ENCODE peak calls at places on chromosomes 12 and 14, in six cellular contexts. K is neuronal stem cell, C is H9, M is mesendoderm, V is IMR-90, G is H1. I is an unnamed sample.

GRCh38 chr14:26730929-26731618 is 133.2 kb upstream of the NOVA1 start:
- DNase-seq in K (peak; percentile 14), C (peak; percentile 63), M (peak; percentile 67), V (peak; percentile 3), G (peak; percentile 59), I (peak; percentile 33)

GRCh38 chr14:32480337-32480736 is 151.2 kb downstream of the AKAP6 start:
- DNase-seq in K (no peak), C (no peak), M (no peak), V (peak; percentile 70), G (no peak), I (no peak)

GRCh38 chr12:96210376-96211055 is 16.3 kb downstream of the ELK3 start:
- DNase-seq in K (no peak), C (no peak), M (no peak), V (no peak), G (no peak), I (no peak)

GRCh38 chr12:124385219-124385969 is 90.5 kb downstream of the RFLNA start:
- DNase-seq in K (no peak), C (no peak), M (peak; percentile 86), V (peak; percentile 85), G (no peak), I (peak; percentile 88)

GRCh38 chr12:12777056-12777455 is 8.4 kb upstream of the APOLD1 start:
- DNase-seq in K (no peak), C (no peak), M (no peak), V (no peak), G (no peak), I (peak; percentile 17)

GRCh38 chr12:49868952-49869815 is 26.3 kb upstream of the BCDIN3D start:
- DNase-seq in K (no peak), C (peak; percentile 28), M (peak; percentile 64), V (peak; percentile 97), G (peak; percentile 35), I (peak; percentile 98)

GRCh38 chr12:71582925-71583324 is 80.7 kb downstream of the ZFC3H1 start:
- DNase-seq in K (no peak), C (no peak), M (no peak), V (no peak), G (no peak), I (no peak)

GRCh38 chr12:62014330-62014729 is 245.9 kb upstream of the USP15 start:
- DNase-seq in K (no peak), C (no peak), M (no peak), V (no peak), G (no peak), I (no peak)

GRCh38 chr12:90677552-90677951 is 277.4 kb downstream of the CCER1 start:
- DNase-seq in K (no peak), C (no peak), M (no peak), V (no peak), G (no peak), I (no peak)

DNA sequence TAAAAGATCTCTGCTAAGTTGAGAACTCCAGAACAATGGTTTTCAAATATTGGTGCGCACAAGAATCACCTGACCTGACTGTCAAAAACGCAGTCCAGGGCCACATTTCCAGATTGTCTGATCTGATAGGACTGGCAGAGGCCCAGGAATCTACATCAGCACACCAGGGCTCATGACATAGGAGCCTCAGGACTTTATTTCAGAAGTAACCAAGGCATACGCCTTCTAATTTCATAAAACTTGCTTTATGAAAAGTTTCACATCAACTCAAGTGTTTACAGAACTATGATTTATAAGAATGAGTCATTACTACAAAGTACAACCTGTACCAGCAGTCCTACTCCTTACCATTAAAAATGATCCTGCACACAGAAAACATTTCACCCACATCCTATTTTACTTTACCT is 47.7 kb upstream of the PTPRO start:
- DNase-seq in K (no peak), C (no peak), M (no peak), V (no peak), G (no peak), I (no peak)
- H2BK15ac ChIP-seq in K (no peak overlapping the region), C (no peak overlapping the region), M (no peak overlapping the region), V (no peak overlapping the region), G (no peak overlapping the region), I (no peak overlapping the region)

GRCh38 chr14:24113379-24113800 is 1.2 kb upstream of the DCAF11 start:
- DNase-seq in K (no peak), C (no peak), M (no peak), V (no peak), G (no peak), I (no peak)

GRCh38 chr14:24113801-24114535 is 609 bp upstream of the DCAF11 start:
- DNase-seq in K (peak; percentile 81), C (peak; percentile 89), M (peak; percentile 97), V (peak; percentile 87), G (peak; percentile 81), I (peak; percentile 96)

GRCh38 chr14:24110060-24110459 is 4.5 kb upstream of the DCAF11 start:
- DNase-seq in K (no peak), C (no peak), M (no peak), V (no peak), G (no peak), I (no peak)

GRCh38 chr14:24108336-24108874 is 6.2 kb upstream of the DCAF11 start:
- DNase-seq in K (no peak), C (no peak), M (no peak), V (no peak), G (no peak), I (no peak)

GRCh38 chr14:24110485-24110884 is 4.1 kb upstream of the DCAF11 start:
- DNase-seq in K (no peak), C (no peak), M (no peak), V (no peak), G (no peak), I (no peak)
- H2BK120ac ChIP-seq in K (no peak overlapping the region), C (no peak overlapping the region), M (no peak overlapping the region), V (no peak overlapping the region), G (no peak overlapping the region), I (no peak overlapping the region)

GRCh38 chr12:55631056-55631455 is 5.6 kb upstream of the OR10P1 start:
- DNase-seq in K (no peak), C (no peak), M (no peak), V (no peak), G (no peak), I (no peak)
- H2BK15ac ChIP-seq in K (no peak overlapping the region), C (no peak overlapping the region), M (no peak overlapping the region), V (no peak overlapping the region), G (no peak overlapping the region), I (no peak overlapping the region)

GRCh38 chr12:57488397-57489156 is 709 bp downstream of the MARS1 start:
- DNase-seq in K (no peak), C (no peak), M (peak; percentile 25), V (peak; percentile 35), G (no peak), I (peak; percentile 35)
- H2BK120ac ChIP-seq in K (peak overlapping the region; percentile 61), C (no peak overlapping the region), M (peak overlapping the region; percentile 66), V (peak overlapping the region; percentile 48), G (no peak overlapping the region), I (peak overlapping the region; percentile 42)

GRCh38 chr14:54446201-54446693 is 5.1 kb upstream of the CNIH1 start:
- DNase-seq in K (no peak), C (no peak), M (no peak), V (no peak), G (no peak), I (no peak)

GRCh38 chr14:54450535-54450934 is 9.4 kb upstream of the CNIH1 start:
- DNase-seq in K (no peak), C (no peak), M (no peak), V (peak; percentile 60), G (no peak), I (peak; percentile 39)

GRCh38 chr14:54444701-54445100 is 3.5 kb upstream of the CNIH1 start:
- DNase-seq in K (no peak), C (no peak), M (no peak), V (no peak), G (no peak), I (no peak)

GRCh38 chr14:54444003-54444402 is 2.8 kb upstream of the CNIH1 start:
- DNase-seq in K (no peak), C (no peak), M (no peak), V (no peak), G (no peak), I (no peak)

GRCh38 chr14:54447231-54447692 is 6.1 kb upstream of the CNIH1 start:
- DNase-seq in K (no peak), C (no peak), M (no peak), V (peak; percentile 52), G (no peak), I (peak; percentile 74)
- H2BK15ac ChIP-seq in K (no peak overlapping the region), C (no peak overlapping the region), M (no peak overlapping the region), V (no peak overlapping the region), G (no peak overlapping the region), I (no peak overlapping the region)

GRCh38 chr12:115404761-115405470 is 720.9 kb upstream of the TBX3 start:
- DNase-seq in K (no peak), C (no peak), M (no peak), V (peak; percentile 92), G (no peak), I (peak; percentile 74)
- H2BK120ac ChIP-seq in K (no peak overlapping the region), C (no peak overlapping the region), M (no peak overlapping the region), V (peak overlapping the region; percentile 95), G (no peak overlapping the region), I (no peak overlapping the region)

GRCh38 chr14:67270933-67271332 is 29.7 kb downstream of the PALS1 start:
- DNase-seq in K (no peak), C (no peak), M (no peak), V (no peak), G (no peak), I (no peak)
- H2BK15ac ChIP-seq in K (no peak overlapping the region), C (no peak overlapping the region), M (no peak overlapping the region), V (no peak overlapping the region), G (no peak overlapping the region), I (no peak overlapping the region)